ENCODE peak calls at places on chromosomes 1 and 21, in nine cellular contexts. One of them, this sample, is unnamed.

GRCh38 chr21:17976139-17976538 is 157.0 kb upstream of the C21orf91 start:
- DNase-seq in IMR-90: no peak
- DNase-seq in anterior cingulate cortex: no peak
- DNase-seq in D341Med: no peak
- DNase-seq in T-helper 2 cell: no peak
- DNase-seq in NCI-H1694 treated with DMSO at 0.1 percent for 48 hours: no peak
- DNase-seq in cardiac muscle cell: no peak
- DNase-seq in lower lobe of right lung: no peak
- DNase-seq in skeletal muscle cell: no peak
- DNase-seq in this sample: no peak

GRCh38 chr1:4170953-4171352 is 270.9 kb upstream of the C1orf174 start:
- DNase-seq in IMR-90: no peak
- DNase-seq in lower lobe of right lung: no peak
- DNase-seq in D341Med: peak
- DNase-seq in cardiac muscle cell: no peak
- DNase-seq in skeletal muscle cell: no peak
- DNase-seq in NCI-H1694 treated with DMSO at 0.1 percent for 48 hours: no peak
- DNase-seq in T-helper 2 cell: no peak
- DNase-seq in anterior cingulate cortex: no peak
- DNase-seq in this sample: no peak

GRCh38 chr21:37737996-37738395 is 178.3 kb downstream of the KCNJ6 start:
- DNase-seq in D341Med: no peak
- DNase-seq in anterior cingulate cortex: no peak
- DNase-seq in T-helper 2 cell: no peak
- DNase-seq in NCI-H1694 treated with DMSO at 0.1 percent for 48 hours: no peak
- DNase-seq in lower lobe of right lung: no peak
- DNase-seq in cardiac muscle cell: no peak
- DNase-seq in skeletal muscle cell: no peak
- DNase-seq in IMR-90: no peak
- DNase-seq in this sample: no peak

GRCh38 chr21:41726970-41727783 is 39.7 kb downstream of the RIPK4 start:
- DNase-seq in anterior cingulate cortex: no peak
- DNase-seq in T-helper 2 cell: no peak
- DNase-seq in IMR-90: peak
- DNase-seq in D341Med: no peak
- DNase-seq in lower lobe of right lung: no peak
- DNase-seq in NCI-H1694 treated with DMSO at 0.1 percent for 48 hours: no peak
- DNase-seq in cardiac muscle cell: peak
- DNase-seq in skeletal muscle cell: peak
- DNase-seq in this sample: no peak

GRCh38 chr21:45502600-45502999 is 39.6 kb downstream of the SLC19A1 start:
- DNase-seq in T-helper 2 cell: no peak
- DNase-seq in anterior cingulate cortex: no peak
- DNase-seq in NCI-H1694 treated with DMSO at 0.1 percent for 48 hours: no peak
- DNase-seq in lower lobe of right lung: peak
- DNase-seq in skeletal muscle cell: no peak
- DNase-seq in cardiac muscle cell: no peak
- DNase-seq in D341Med: no peak
- DNase-seq in IMR-90: no peak
- DNase-seq in this sample: no peak

GRCh38 chr1:86916752-86917151 is 2.3 kb downstream of the HS2ST1 start:
- DNase-seq in lower lobe of right lung: no peak
- DNase-seq in IMR-90: no peak
- DNase-seq in T-helper 2 cell: no peak
- DNase-seq in cardiac muscle cell: no peak
- DNase-seq in skeletal muscle cell: no peak
- DNase-seq in NCI-H1694 treated with DMSO at 0.1 percent for 48 hours: no peak
- DNase-seq in anterior cingulate cortex: no peak
- DNase-seq in D341Med: no peak
- DNase-seq in this sample: no peak

GRCh38 chr1:62391369-62391971 is 45.4 kb upstream of the USP1 start:
- DNase-seq in T-helper 2 cell: no peak
- DNase-seq in IMR-90: no peak
- DNase-seq in lower lobe of right lung: no peak
- DNase-seq in cardiac muscle cell: peak
- DNase-seq in skeletal muscle cell: no peak
- DNase-seq in D341Med: peak
- DNase-seq in anterior cingulate cortex: peak
- DNase-seq in NCI-H1694 treated with DMSO at 0.1 percent for 48 hours: peak
- DNase-seq in this sample: no peak

GRCh38 chr1:10272274-10272673 is 61.9 kb downstream of the KIF1B start:
- DNase-seq in anterior cingulate cortex: no peak
- DNase-seq in skeletal muscle cell: no peak
- DNase-seq in IMR-90: no peak
- DNase-seq in T-helper 2 cell: no peak
- DNase-seq in D341Med: no peak
- DNase-seq in cardiac muscle cell: no peak
- DNase-seq in NCI-H1694 treated with DMSO at 0.1 percent for 48 hours: no peak
- DNase-seq in lower lobe of right lung: no peak
- DNase-seq in this sample: no peak

GRCh38 chr21:40672602-40673001 is 174.4 kb downstream of the DSCAM start:
- DNase-seq in T-helper 2 cell: no peak
- DNase-seq in D341Med: no peak
- DNase-seq in IMR-90: no peak
- DNase-seq in skeletal muscle cell: no peak
- DNase-seq in anterior cingulate cortex: no peak
- DNase-seq in cardiac muscle cell: no peak
- DNase-seq in lower lobe of right lung: no peak
- DNase-seq in NCI-H1694 treated with DMSO at 0.1 percent for 48 hours: no peak
- DNase-seq in this sample: no peak

GRCh38 chr1:112840631-112841624 is 115.1 kb downstream of the SLC16A1 start:
- DNase-seq in anterior cingulate cortex: no peak
- DNase-seq in D341Med: no peak
- DNase-seq in T-helper 2 cell: peak
- DNase-seq in skeletal muscle cell: no peak
- DNase-seq in cardiac muscle cell: peak
- DNase-seq in NCI-H1694 treated with DMSO at 0.1 percent for 48 hours: no peak
- DNase-seq in IMR-90: no peak
- DNase-seq in lower lobe of right lung: no peak
- DNase-seq in this sample: no peak

GRCh38 chr1:248906741-248907661 is 966 bp downstream of the PGBD2 start:
- DNase-seq in skeletal muscle cell: no peak
- DNase-seq in IMR-90: peak
- DNase-seq in NCI-H1694 treated with DMSO at 0.1 percent for 48 hours: no peak
- DNase-seq in cardiac muscle cell: peak
- DNase-seq in anterior cingulate cortex: no peak
- DNase-seq in T-helper 2 cell: no peak
- DNase-seq in D341Med: no peak
- DNase-seq in lower lobe of right lung: no peak
- DNase-seq in this sample: no peak

GRCh38 chr1:8091691-8092090 is 65.6 kb upstream of the ERRFI1 start:
- DNase-seq in lower lobe of right lung: no peak
- DNase-seq in T-helper 2 cell: no peak
- DNase-seq in skeletal muscle cell: no peak
- DNase-seq in IMR-90: no peak
- DNase-seq in D341Med: no peak
- DNase-seq in anterior cingulate cortex: no peak
- DNase-seq in cardiac muscle cell: peak
- DNase-seq in NCI-H1694 treated with DMSO at 0.1 percent for 48 hours: no peak
- DNase-seq in this sample: no peak

GRCh38 chr1:204507317-204508105 is 8.7 kb upstream of the MDM4 start:
- DNase-seq in skeletal muscle cell: no peak
- DNase-seq in T-helper 2 cell: no peak
- DNase-seq in NCI-H1694 treated with DMSO at 0.1 percent for 48 hours: peak
- DNase-seq in cardiac muscle cell: peak
- DNase-seq in anterior cingulate cortex: peak
- DNase-seq in lower lobe of right lung: no peak
- DNase-seq in IMR-90: peak
- DNase-seq in D341Med: peak
- DNase-seq in this sample: peak

GRCh38 chr1:63523738-63524137 is 413 bp downstream of the EFCAB7 start:
- DNase-seq in cardiac muscle cell: no peak
- DNase-seq in IMR-90: no peak
- DNase-seq in anterior cingulate cortex: no peak
- DNase-seq in T-helper 2 cell: no peak
- DNase-seq in NCI-H1694 treated with DMSO at 0.1 percent for 48 hours: no peak
- DNase-seq in D341Med: peak
- DNase-seq in skeletal muscle cell: no peak
- DNase-seq in lower lobe of right lung: no peak
- DNase-seq in this sample: peak

GRCh38 chr1:245313581-245313980 is 158.8 kb downstream of the KIF26B start:
- DNase-seq in T-helper 2 cell: no peak
- DNase-seq in lower lobe of right lung: no peak
- DNase-seq in cardiac muscle cell: no peak
- DNase-seq in IMR-90: no peak
- DNase-seq in D341Med: no peak
- DNase-seq in anterior cingulate cortex: no peak
- DNase-seq in NCI-H1694 treated with DMSO at 0.1 percent for 48 hours: no peak
- DNase-seq in skeletal muscle cell: no peak
- DNase-seq in this sample: no peak

GRCh38 chr21:30921129-30921528 is 39.7 kb upstream of the KRTAP11-1 start:
- DNase-seq in skeletal muscle cell: no peak
- DNase-seq in anterior cingulate cortex: no peak
- DNase-seq in NCI-H1694 treated with DMSO at 0.1 percent for 48 hours: no peak
- DNase-seq in D341Med: no peak
- DNase-seq in IMR-90: no peak
- DNase-seq in cardiac muscle cell: no peak
- DNase-seq in T-helper 2 cell: no peak
- DNase-seq in lower lobe of right lung: no peak
- DNase-seq in this sample: no peak

GRCh38 chr1:2163205-2163604 is 31.4 kb downstream of the FAAP20 start:
- DNase-seq in skeletal muscle cell: no peak
- DNase-seq in cardiac muscle cell: no peak
- DNase-seq in anterior cingulate cortex: no peak
- DNase-seq in T-helper 2 cell: no peak
- DNase-seq in IMR-90: no peak
- DNase-seq in lower lobe of right lung: no peak
- DNase-seq in D341Med: peak
- DNase-seq in NCI-H1694 treated with DMSO at 0.1 percent for 48 hours: no peak
- DNase-seq in this sample: no peak

GRCh38 chr1:3035871-3036645 is 14.8 kb downstream of the ACTRT2 start:
- DNase-seq in IMR-90: no peak
- DNase-seq in anterior cingulate cortex: no peak
- DNase-seq in skeletal muscle cell: no peak
- DNase-seq in NCI-H1694 treated with DMSO at 0.1 percent for 48 hours: no peak
- DNase-seq in D341Med: no peak
- DNase-seq in lower lobe of right lung: no peak
- DNase-seq in cardiac muscle cell: no peak
- DNase-seq in T-helper 2 cell: no peak
- DNase-seq in this sample: no peak

GRCh38 chr1:199551967-199552565 is 475.4 kb upstream of the NR5A2 start:
- DNase-seq in skeletal muscle cell: peak
- DNase-seq in T-helper 2 cell: no peak
- DNase-seq in lower lobe of right lung: no peak
- DNase-seq in cardiac muscle cell: peak
- DNase-seq in anterior cingulate cortex: peak
- DNase-seq in D341Med: peak
- DNase-seq in NCI-H1694 treated with DMSO at 0.1 percent for 48 hours: peak
- DNase-seq in IMR-90: peak
- DNase-seq in this sample: peak

GRCh38 chr1:118113261-118113660 is 71.8 kb downstream of the SPAG17 start:
- DNase-seq in skeletal muscle cell: peak
- DNase-seq in T-helper 2 cell: no peak
- DNase-seq in anterior cingulate cortex: no peak
- DNase-seq in NCI-H1694 treated with DMSO at 0.1 percent for 48 hours: no peak
- DNase-seq in lower lobe of right lung: no peak
- DNase-seq in D341Med: no peak
- DNase-seq in IMR-90: peak
- DNase-seq in cardiac muscle cell: no peak
- DNase-seq in this sample: no peak

GRCh38 chr1:172343246-172344099 is 77.0 kb upstream of the C1orf105 start:
- DNase-seq in IMR-90: peak
- DNase-seq in anterior cingulate cortex: no peak
- DNase-seq in skeletal muscle cell: peak
- DNase-seq in lower lobe of right lung: no peak
- DNase-seq in T-helper 2 cell: no peak
- DNase-seq in D341Med: no peak
- DNase-seq in cardiac muscle cell: peak
- DNase-seq in NCI-H1694 treated with DMSO at 0.1 percent for 48 hours: no peak
- DNase-seq in this sample: no peak

GRCh38 chr1:24186993-24187790 is at the start of gene IFNLR1:
- DNase-seq in cardiac muscle cell: peak
- DNase-seq in lower lobe of right lung: peak
- DNase-seq in D341Med: peak
- DNase-seq in skeletal muscle cell: no peak
- DNase-seq in NCI-H1694 treated with DMSO at 0.1 percent for 48 hours: peak
- DNase-seq in T-helper 2 cell: peak
- DNase-seq in IMR-90: no peak
- DNase-seq in anterior cingulate cortex: peak
- DNase-seq in this sample: peak

GRCh38 chr1:78825561-78825960 is 175.9 kb downstream of the IFI44 start:
- DNase-seq in NCI-H1694 treated with DMSO at 0.1 percent for 48 hours: no peak
- DNase-seq in anterior cingulate cortex: no peak
- DNase-seq in cardiac muscle cell: peak
- DNase-seq in T-helper 2 cell: no peak
- DNase-seq in IMR-90: peak
- DNase-seq in lower lobe of right lung: no peak
- DNase-seq in skeletal muscle cell: peak
- DNase-seq in D341Med: no peak
- DNase-seq in this sample: no peak

GRCh38 chr1:151282883-151283725 is 1.0 kb downstream of the ZNF687 start:
- DNase-seq in IMR-90: no peak
- DNase-seq in NCI-H1694 treated with DMSO at 0.1 percent for 48 hours: no peak
- DNase-seq in skeletal muscle cell: no peak
- DNase-seq in cardiac muscle cell: peak
- DNase-seq in D341Med: peak
- DNase-seq in anterior cingulate cortex: peak
- DNase-seq in lower lobe of right lung: peak
- DNase-seq in T-helper 2 cell: peak
- DNase-seq in this sample: no peak

This sample was measured in cerebellum.